ENCODE peak calls at places on chromosomes 12 and 14, in nine cellular contexts. One of them, this sample, is unnamed.

GRCh38 chr12:120314220-120314619 is 12.1 kb downstream of the SIRT4 start:
- DNase-seq in mesenchymal stem cell: no peak
- DNase-seq in dorsolateral prefrontal cortex: no peak
- DNase-seq in CD8-positive, alpha-beta T cell: no peak
- DNase-seq in neural progenitor cell: peak
- DNase-seq in PC-3: peak
- DNase-seq in tibial nerve: no peak
- DNase-seq in HepG2: no peak
- DNase-seq in GM23248: peak
- DNase-seq in this sample: peak

GRCh38 chr12:95693689-95694088 is 96.9 kb downstream of the NTN4 start:
- DNase-seq in mesenchymal stem cell: no peak
- DNase-seq in dorsolateral prefrontal cortex: no peak
- DNase-seq in CD8-positive, alpha-beta T cell: no peak
- DNase-seq in neural progenitor cell: no peak
- DNase-seq in PC-3: no peak
- DNase-seq in tibial nerve: no peak
- DNase-seq in HepG2: no peak
- DNase-seq in GM23248: no peak
- DNase-seq in this sample: no peak

GRCh38 chr14:50944647-50945413 is 547 bp upstream of the PYGL start:
- DNase-seq in mesenchymal stem cell: peak
- DNase-seq in dorsolateral prefrontal cortex: no peak
- DNase-seq in CD8-positive, alpha-beta T cell: no peak
- DNase-seq in neural progenitor cell: no peak
- DNase-seq in PC-3: peak
- DNase-seq in tibial nerve: peak
- DNase-seq in HepG2: peak
- DNase-seq in GM23248: peak
- DNase-seq in this sample: peak

GRCh38 chr14:54420478-54421116 is 20.6 kb downstream of the CNIH1 start:
- DNase-seq in mesenchymal stem cell: peak
- DNase-seq in dorsolateral prefrontal cortex: no peak
- DNase-seq in CD8-positive, alpha-beta T cell: no peak
- DNase-seq in neural progenitor cell: peak
- DNase-seq in PC-3: peak
- DNase-seq in tibial nerve: no peak
- DNase-seq in HepG2: peak
- DNase-seq in GM23248: peak
- DNase-seq in this sample: no peak

GRCh38 chr14:36767603-36768281 is 106.1 kb downstream of the PAX9 start:
- DNase-seq in mesenchymal stem cell: no peak
- DNase-seq in dorsolateral prefrontal cortex: no peak
- DNase-seq in CD8-positive, alpha-beta T cell: no peak
- DNase-seq in neural progenitor cell: no peak
- DNase-seq in PC-3: peak
- DNase-seq in tibial nerve: no peak
- DNase-seq in HepG2: no peak
- DNase-seq in GM23248: peak
- DNase-seq in this sample: no peak

GRCh38 chr14:65015391-65015790 is 28.7 kb downstream of the FNTB start:
- DNase-seq in mesenchymal stem cell: no peak
- DNase-seq in dorsolateral prefrontal cortex: peak
- DNase-seq in CD8-positive, alpha-beta T cell: no peak
- DNase-seq in neural progenitor cell: no peak
- DNase-seq in PC-3: no peak
- DNase-seq in tibial nerve: no peak
- DNase-seq in HepG2: no peak
- DNase-seq in GM23248: no peak
- DNase-seq in this sample: no peak

GRCh38 chr12:49619286-49619685 is 4.1 kb upstream of the PRPF40B start:
- DNase-seq in mesenchymal stem cell: no peak
- DNase-seq in dorsolateral prefrontal cortex: no peak
- DNase-seq in CD8-positive, alpha-beta T cell: no peak
- DNase-seq in neural progenitor cell: no peak
- DNase-seq in PC-3: peak
- DNase-seq in tibial nerve: no peak
- DNase-seq in HepG2: no peak
- DNase-seq in GM23248: peak
- DNase-seq in this sample: no peak

GRCh38 chr14:102182190-102182589 is 42.5 kb downstream of the WDR20 start:
- DNase-seq in mesenchymal stem cell: peak
- DNase-seq in dorsolateral prefrontal cortex: no peak
- DNase-seq in CD8-positive, alpha-beta T cell: no peak
- DNase-seq in neural progenitor cell: no peak
- DNase-seq in PC-3: peak
- DNase-seq in tibial nerve: no peak
- DNase-seq in HepG2: no peak
- DNase-seq in GM23248: peak
- DNase-seq in this sample: no peak

GRCh38 chr12:47773062-47773857 is at the start of gene SLC48A1:
- DNase-seq in mesenchymal stem cell: peak
- DNase-seq in dorsolateral prefrontal cortex: peak
- DNase-seq in CD8-positive, alpha-beta T cell: peak
- DNase-seq in neural progenitor cell: peak
- DNase-seq in PC-3: peak
- DNase-seq in tibial nerve: no peak
- DNase-seq in HepG2: peak
- DNase-seq in GM23248: peak
- DNase-seq in this sample: peak

GRCh38 chr14:91714805-91715204 is 17.1 kb downstream of the CATSPERB start:
- DNase-seq in mesenchymal stem cell: no peak
- DNase-seq in dorsolateral prefrontal cortex: no peak
- DNase-seq in CD8-positive, alpha-beta T cell: peak
- DNase-seq in neural progenitor cell: peak
- DNase-seq in PC-3: no peak
- DNase-seq in tibial nerve: no peak
- DNase-seq in HepG2: no peak
- DNase-seq in GM23248: no peak
- DNase-seq in this sample: no peak

GRCh38 chr12:101823891-101824290 is 6.9 kb downstream of the GNPTAB start:
- DNase-seq in mesenchymal stem cell: peak
- DNase-seq in dorsolateral prefrontal cortex: no peak
- DNase-seq in CD8-positive, alpha-beta T cell: peak
- DNase-seq in neural progenitor cell: peak
- DNase-seq in PC-3: peak
- DNase-seq in tibial nerve: no peak
- DNase-seq in HepG2: peak
- DNase-seq in GM23248: peak
- DNase-seq in this sample: no peak

GRCh38 chr12:74071182-74071581 is 466.5 kb upstream of the ATXN7L3B start:
- DNase-seq in mesenchymal stem cell: no peak
- DNase-seq in dorsolateral prefrontal cortex: no peak
- DNase-seq in CD8-positive, alpha-beta T cell: no peak
- DNase-seq in neural progenitor cell: no peak
- DNase-seq in PC-3: no peak
- DNase-seq in tibial nerve: no peak
- DNase-seq in HepG2: no peak
- DNase-seq in GM23248: no peak
- DNase-seq in this sample: no peak

GRCh38 chr12:53031616-53032015 is 18.2 kb upstream of the TNS2 start:
- DNase-seq in mesenchymal stem cell: no peak
- DNase-seq in dorsolateral prefrontal cortex: no peak
- DNase-seq in CD8-positive, alpha-beta T cell: no peak
- DNase-seq in neural progenitor cell: no peak
- DNase-seq in PC-3: no peak
- DNase-seq in tibial nerve: no peak
- DNase-seq in HepG2: no peak
- DNase-seq in GM23248: no peak
- DNase-seq in this sample: no peak

GRCh38 chr14:78202976-78203375 is 32.8 kb downstream of the NRXN3 start:
- DNase-seq in mesenchymal stem cell: no peak
- DNase-seq in dorsolateral prefrontal cortex: no peak
- DNase-seq in CD8-positive, alpha-beta T cell: no peak
- DNase-seq in neural progenitor cell: no peak
- DNase-seq in PC-3: peak
- DNase-seq in tibial nerve: no peak
- DNase-seq in HepG2: no peak
- DNase-seq in GM23248: no peak
- DNase-seq in this sample: no peak

GRCh38 chr14:72759670-72760069 is 134.2 kb downstream of the DPF3 start:
- DNase-seq in mesenchymal stem cell: no peak
- DNase-seq in dorsolateral prefrontal cortex: no peak
- DNase-seq in CD8-positive, alpha-beta T cell: no peak
- DNase-seq in neural progenitor cell: no peak
- DNase-seq in PC-3: no peak
- DNase-seq in tibial nerve: no peak
- DNase-seq in HepG2: no peak
- DNase-seq in GM23248: no peak
- DNase-seq in this sample: no peak
- H3K27ac ChIP-seq in mesenchymal stem cell: no peak
- H3K27ac ChIP-seq in dorsolateral prefrontal cortex: no peak
- H3K27ac ChIP-seq in CD8-positive, alpha-beta T cell: no peak
- H3K27ac ChIP-seq in neural progenitor cell: no peak
- H3K27ac ChIP-seq in PC-3: no peak
- H3K27ac ChIP-seq in tibial nerve: no peak
- H3K27ac ChIP-seq in HepG2: no peak
- H3K27ac ChIP-seq in GM23248: no peak
- H3K27ac ChIP-seq in this sample: no peak

DNA sequence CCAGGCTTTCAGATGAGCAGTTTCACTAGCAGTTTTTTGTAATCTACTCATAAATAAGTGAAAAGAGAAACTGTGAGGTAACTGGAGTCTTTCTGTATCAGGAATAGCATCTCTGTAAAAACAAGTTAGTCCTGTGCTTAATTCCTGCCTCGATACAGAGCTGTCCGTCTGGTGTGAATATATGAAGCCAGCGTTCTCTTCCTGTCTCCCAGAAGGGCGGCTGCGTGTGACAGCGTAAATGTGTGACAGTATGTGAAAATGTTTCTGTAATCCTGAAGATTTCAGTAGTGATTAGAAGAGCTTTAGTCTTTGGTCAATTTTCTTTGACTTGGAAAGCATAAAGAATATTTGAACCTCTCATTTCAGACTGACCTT is 150.3 kb downstream of the FBXL14 start:
- DNase-seq in mesenchymal stem cell: no peak
- DNase-seq in dorsolateral prefrontal cortex: no peak
- DNase-seq in CD8-positive, alpha-beta T cell: no peak
- DNase-seq in neural progenitor cell: no peak
- DNase-seq in PC-3: no peak
- DNase-seq in tibial nerve: no peak
- DNase-seq in HepG2: no peak
- DNase-seq in GM23248: no peak
- DNase-seq in this sample: no peak
- H3K27ac ChIP-seq in mesenchymal stem cell: peak
- H3K27ac ChIP-seq in dorsolateral prefrontal cortex: peak
- H3K27ac ChIP-seq in CD8-positive, alpha-beta T cell: no peak
- H3K27ac ChIP-seq in neural progenitor cell: no peak
- H3K27ac ChIP-seq in PC-3: no peak
- H3K27ac ChIP-seq in tibial nerve: peak
- H3K27ac ChIP-seq in HepG2: no peak
- H3K27ac ChIP-seq in GM23248: peak
- H3K27ac ChIP-seq in this sample: no peak

DNA sequence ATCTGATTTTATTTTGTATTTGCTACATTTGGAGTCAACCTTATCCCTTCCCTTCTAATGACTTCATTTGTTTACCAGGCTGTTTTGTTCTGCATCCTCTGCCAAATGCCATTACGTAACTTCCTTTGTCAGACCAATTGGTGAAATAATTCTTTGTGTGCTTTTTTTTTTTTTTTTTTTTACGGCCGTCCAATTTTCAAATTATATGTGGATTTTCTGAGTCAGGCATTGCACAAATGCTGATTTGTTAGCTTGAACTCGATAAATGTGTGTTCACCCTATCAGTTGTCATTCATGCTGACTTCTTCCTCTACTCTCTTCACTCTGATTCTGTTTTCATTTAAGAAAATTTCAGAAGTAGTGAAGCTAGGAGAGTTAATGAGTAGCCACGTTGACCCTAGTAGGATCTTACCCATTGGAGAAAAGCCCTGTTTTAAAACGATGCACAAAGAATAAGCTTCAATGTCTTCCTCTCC is 386.2 kb downstream of the DIO2 start:
- DNase-seq in mesenchymal stem cell: no peak
- DNase-seq in dorsolateral prefrontal cortex: no peak
- DNase-seq in CD8-positive, alpha-beta T cell: no peak
- DNase-seq in neural progenitor cell: no peak
- DNase-seq in PC-3: peak
- DNase-seq in tibial nerve: no peak
- DNase-seq in HepG2: no peak
- DNase-seq in GM23248: peak
- DNase-seq in this sample: no peak
- H3K27ac ChIP-seq in mesenchymal stem cell: no peak
- H3K27ac ChIP-seq in dorsolateral prefrontal cortex: peak
- H3K27ac ChIP-seq in CD8-positive, alpha-beta T cell: no peak
- H3K27ac ChIP-seq in neural progenitor cell: no peak
- H3K27ac ChIP-seq in PC-3: no peak
- H3K27ac ChIP-seq in tibial nerve: peak
- H3K27ac ChIP-seq in HepG2: no peak
- H3K27ac ChIP-seq in GM23248: no peak
- H3K27ac ChIP-seq in this sample: no peak

GRCh38 chr12:109724321-109724892 is 10.8 kb downstream of the FAM222A start:
- DNase-seq in mesenchymal stem cell: no peak
- DNase-seq in dorsolateral prefrontal cortex: no peak
- DNase-seq in CD8-positive, alpha-beta T cell: no peak
- DNase-seq in neural progenitor cell: no peak
- DNase-seq in PC-3: no peak
- DNase-seq in tibial nerve: no peak
- DNase-seq in HepG2: no peak
- DNase-seq in GM23248: no peak
- DNase-seq in this sample: peak

GRCh38 chr12:109722753-109723109 is 9.1 kb downstream of the FAM222A start:
- DNase-seq in mesenchymal stem cell: no peak
- DNase-seq in dorsolateral prefrontal cortex: no peak
- DNase-seq in CD8-positive, alpha-beta T cell: no peak
- DNase-seq in neural progenitor cell: no peak
- DNase-seq in PC-3: no peak
- DNase-seq in tibial nerve: no peak
- DNase-seq in HepG2: no peak
- DNase-seq in GM23248: no peak
- DNase-seq in this sample: no peak

GRCh38 chr12:109721276-109721675 is 7.7 kb downstream of the FAM222A start:
- DNase-seq in mesenchymal stem cell: no peak
- DNase-seq in dorsolateral prefrontal cortex: no peak
- DNase-seq in CD8-positive, alpha-beta T cell: no peak
- DNase-seq in neural progenitor cell: no peak
- DNase-seq in PC-3: no peak
- DNase-seq in tibial nerve: no peak
- DNase-seq in HepG2: no peak
- DNase-seq in GM23248: no peak
- DNase-seq in this sample: no peak

GRCh38 chr12:109722022-109722752 is 8.6 kb downstream of the FAM222A start:
- DNase-seq in mesenchymal stem cell: no peak
- DNase-seq in dorsolateral prefrontal cortex: no peak
- DNase-seq in CD8-positive, alpha-beta T cell: no peak
- DNase-seq in neural progenitor cell: no peak
- DNase-seq in PC-3: no peak
- DNase-seq in tibial nerve: no peak
- DNase-seq in HepG2: peak
- DNase-seq in GM23248: no peak
- DNase-seq in this sample: no peak

DNA sequence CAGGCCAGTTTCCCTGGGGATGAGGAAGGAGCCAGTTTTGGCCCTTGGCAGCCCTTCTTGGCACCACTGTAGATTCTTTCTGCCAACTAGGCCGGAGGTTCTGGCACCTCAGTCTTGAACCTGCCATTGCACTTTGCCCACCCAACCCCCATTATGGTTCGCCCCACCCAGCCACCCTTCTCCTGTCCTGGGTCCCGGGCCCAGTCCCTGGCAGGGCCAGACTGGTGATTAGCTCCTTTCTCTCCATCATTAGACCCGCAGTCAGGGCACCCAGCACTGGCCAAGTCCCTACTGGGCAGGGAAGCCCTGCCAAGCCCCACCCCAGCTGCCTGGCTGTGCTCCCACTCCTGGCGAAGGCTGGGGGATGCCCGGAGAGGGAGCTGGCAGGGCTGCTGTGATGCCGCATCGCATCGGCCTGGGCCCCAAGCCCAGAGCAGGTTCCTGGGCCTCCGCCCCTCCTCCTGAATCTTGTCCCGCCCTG is 9.7 kb downstream of the FAM222A start:
- DNase-seq in mesenchymal stem cell: no peak
- DNase-seq in dorsolateral prefrontal cortex: peak
- DNase-seq in CD8-positive, alpha-beta T cell: no peak
- DNase-seq in neural progenitor cell: no peak
- DNase-seq in PC-3: no peak
- DNase-seq in tibial nerve: no peak
- DNase-seq in HepG2: no peak
- DNase-seq in GM23248: no peak
- DNase-seq in this sample: peak
- H3K27ac ChIP-seq in mesenchymal stem cell: no peak
- H3K27ac ChIP-seq in dorsolateral prefrontal cortex: peak
- H3K27ac ChIP-seq in CD8-positive, alpha-beta T cell: no peak
- H3K27ac ChIP-seq in neural progenitor cell: no peak
- H3K27ac ChIP-seq in PC-3: no peak
- H3K27ac ChIP-seq in tibial nerve: peak
- H3K27ac ChIP-seq in HepG2: no peak
- H3K27ac ChIP-seq in GM23248: no peak
- H3K27ac ChIP-seq in this sample: no peak